ENCODE peak calls at places on chromosomes 2 and 18, in four cellular contexts. Z is NB4, S is progenitor cell of endocrine pancreas, C is A549. L is an unnamed sample.
A peak's percentile ranks its signal among the peaks of the same experiment; 100 is the strongest.

GRCh38 chr2:46719499-46719898 is 196.1 kb downstream of the MCFD2 start:
- DNase-seq in Z (no peak), S (no peak), C (peak; percentile 29), L (no peak)

GRCh38 chr2:188444106-188444835 is 152.6 kb downstream of the GULP1 start:
- DNase-seq in Z (no peak), S (no peak), C (no peak), L (no peak)

GRCh38 chr2:3620834-3621233 is 25.9 kb downstream of the COLEC11 start:
- DNase-seq in Z (no peak), S (no peak), C (no peak), L (no peak)

GRCh38 chr2:133516405-133517028 is 51.7 kb downstream of the NCKAP5 start:
- DNase-seq in Z (no peak), S (no peak), C (no peak), L (no peak)

GRCh38 chr18:38930881-38931753 is 1365.5 kb upstream of the CELF4 start:
- DNase-seq in Z (no peak), S (no peak), C (no peak), L (no peak)

GRCh38 chr2:164439885-164440284 is 181.4 kb downstream of the GRB14 start:
- DNase-seq in Z (no peak), S (no peak), C (no peak), L (no peak)

GRCh38 chr2:95267458-95268207 is 6.6 kb upstream of the PROM2 start:
- DNase-seq in Z (no peak), S (peak; percentile 2), C (no peak), L (no peak)

GRCh38 chr2:54945401-54946219 is 104.6 kb downstream of the RTN4 start:
- DNase-seq in Z (peak; percentile 46), S (no peak), C (no peak), L (no peak)

GRCh38 chr2:925309-925708 is 25.3 kb upstream of the SNTG2 start:
- DNase-seq in Z (no peak), S (no peak), C (no peak), L (no peak)

DNA sequence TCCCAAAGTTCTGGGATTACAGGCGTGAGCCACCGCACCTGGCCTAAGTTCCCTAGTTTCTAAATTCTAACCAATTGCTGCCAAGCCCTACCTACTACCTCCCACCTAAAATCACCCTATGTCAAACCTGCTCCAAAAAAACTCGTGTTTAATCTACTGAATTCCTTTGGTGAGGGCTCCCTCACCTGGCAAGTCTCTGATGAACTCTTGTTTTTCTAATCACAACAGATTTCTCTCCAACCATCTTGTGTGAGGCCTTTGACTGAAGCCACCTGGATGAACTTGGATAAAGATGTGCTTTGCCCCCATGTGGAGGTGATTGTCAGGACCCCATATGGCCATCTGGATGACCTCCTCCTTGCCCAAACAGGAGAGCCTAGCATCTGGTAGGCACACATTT is 17.4 kb upstream of the SLC35G4 start:
- DNase-seq in Z (no peak), S (no peak), C (no peak), L (no peak)
- TF ChIP-seq CTCF in Z (no peak), S (no peak), C (no peak), L (no peak)

GRCh38 chr18:47526147-47526546 is 274.7 kb upstream of the SKOR2 start:
- DNase-seq in Z (no peak), S (no peak), C (no peak), L (no peak)

GRCh38 chr18:47530695-47531094 is 279.2 kb upstream of the SKOR2 start:
- DNase-seq in Z (no peak), S (no peak), C (no peak), L (no peak)

GRCh38 chr18:47528343-47528742 is 276.9 kb upstream of the SKOR2 start:
- DNase-seq in Z (peak; percentile 60), S (no peak), C (no peak), L (no peak)

GRCh38 chr18:47531759-47532158 is 280.3 kb upstream of the SKOR2 start:
- DNase-seq in Z (no peak), S (no peak), C (no peak), L (no peak)
- TF ChIP-seq CTCF in Z (peak; percentile 7), S (no peak), C (no peak), L (no peak)

GRCh38 chr2:238686223-238686622 is 161.7 kb upstream of the TWIST2 start:
- DNase-seq in Z (no peak), S (no peak), C (no peak), L (no peak)
- TF ChIP-seq CTCF in Z (no peak), S (no peak), C (no peak), L (no peak)

DNA sequence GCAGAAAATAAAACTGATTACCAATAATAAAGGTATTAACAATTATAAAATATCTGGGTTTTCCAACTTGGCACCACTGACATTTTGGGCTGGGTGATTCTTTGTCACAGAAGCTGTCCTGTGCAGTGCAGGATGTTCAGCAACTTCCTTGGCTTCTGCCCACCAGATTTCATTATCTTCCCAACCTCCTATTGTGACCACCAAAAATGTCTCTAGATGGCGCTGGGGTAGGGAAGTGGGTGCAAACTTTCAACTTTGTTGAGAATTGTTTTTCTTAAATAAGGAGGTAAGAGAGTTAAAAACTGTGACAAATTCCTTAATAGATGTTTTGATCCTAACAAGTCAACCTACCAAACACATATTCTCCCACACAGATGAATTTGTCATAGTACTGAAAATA is 90.1 kb downstream of the GAREM1 start:
- DNase-seq in Z (peak; percentile 8), S (no peak), C (no peak), L (no peak)
- TF ChIP-seq CTCF in Z (peak; percentile 12), S (no peak), C (no peak), L (no peak)

GRCh38 chr2:8544786-8545631 is 136.8 kb upstream of the ID2 start:
- DNase-seq in Z (peak; percentile 99), S (no peak), C (peak; percentile 43), L (no peak)
- TF ChIP-seq CTCF in Z (peak; percentile 48), S (peak; percentile 20), C (peak; percentile 30), L (no peak)

GRCh38 chr18:30591462-30591861 is 451.1 kb downstream of the DSC3 start:
- DNase-seq in Z (no peak), S (no peak), C (no peak), L (no peak)

GRCh38 chr18:30583768-30584167 is 458.8 kb downstream of the DSC3 start:
- DNase-seq in Z (no peak), S (no peak), C (no peak), L (no peak)

GRCh38 chr18:30588673-30589164 is 453.8 kb downstream of the DSC3 start:
- DNase-seq in Z (no peak), S (no peak), C (no peak), L (no peak)
- TF ChIP-seq CTCF in Z (no peak), S (no peak), C (no peak), L (no peak)

DNA sequence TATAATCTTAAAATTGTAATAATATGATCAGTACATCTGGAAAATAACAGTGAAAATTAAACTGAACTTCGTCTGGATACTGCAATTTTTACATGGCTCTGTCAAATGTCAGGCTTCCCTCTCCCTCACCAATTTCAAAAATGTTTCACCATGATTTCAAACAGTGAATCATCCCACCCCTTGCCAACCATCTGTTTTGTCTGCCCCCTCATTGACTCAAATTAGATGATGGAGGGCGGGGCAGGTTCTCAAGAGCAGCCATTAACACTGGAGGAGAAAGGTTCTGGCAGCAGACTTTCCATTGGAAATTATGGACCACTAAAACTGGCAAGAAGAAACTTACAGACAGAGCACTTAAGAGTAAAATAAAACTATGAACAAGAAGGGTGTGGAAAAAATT is 1195.7 kb upstream of the ZEB2 start:
- DNase-seq in Z (peak; percentile 12), S (no peak), C (no peak), L (no peak)
- TF ChIP-seq CTCF in Z (no peak), S (no peak), C (no peak), L (no peak)

GRCh38 chr2:18117592-18117991 is 239.1 kb downstream of the KCNS3 start:
- DNase-seq in Z (peak; percentile 59), S (no peak), C (no peak), L (peak; percentile 25)
- TF ChIP-seq CTCF in Z (peak; percentile 71), S (peak; percentile 39), C (peak; percentile 32), L (peak; percentile 49)

L was measured in neural crest cell.